ENCODE peak calls at places on chromosome 4, in five cellular contexts. X, N, P, J and K are unnamed samples.

GRCh38 chr4:64682481-64682880 is 273.2 kb upstream of the TECRL start:
- DNase-seq in N (no peak), J (no peak), X (no peak), P (no peak), K (no peak)

GRCh38 chr4:667545-667925 is 6.5 kb downstream of the ATP5ME start:
- DNase-seq in P (no peak), X (no peak), N (no peak), J (no peak), K (no peak)

GRCh38 chr4:182922551-182923284 is 5.5 kb upstream of the DCTD start:
- DNase-seq in J (no peak), P (peak; percentile 65), X (no peak), N (no peak), K (peak; percentile 32)

GRCh38 chr4:158895797-158896442 is 127.1 kb downstream of the FNIP2 start:
- DNase-seq in J (no peak), X (no peak), P (peak; percentile 39), N (peak; percentile 20), K (peak; percentile 63)

GRCh38 chr4:71211748-71212147 is 127.1 kb upstream of the SLC4A4 start:
- DNase-seq in N (no peak), J (no peak), P (no peak), X (no peak), K (no peak)

GRCh38 chr4:124206779-124207605 is 505.5 kb downstream of the ANKRD50 start:
- DNase-seq in X (peak; percentile 6), P (no peak), N (peak; percentile 57), J (no peak), K (peak; percentile 36)

GRCh38 chr4:164177186-164177585 is 576.7 kb upstream of the SMIM31 start:
- DNase-seq in J (no peak), P (no peak), X (no peak), N (no peak), K (no peak)

GRCh38 chr4:1474126-1475090 is 68.2 kb upstream of the NKX1-1 start:
- DNase-seq in J (no peak), N (no peak), P (no peak), X (no peak), K (no peak)

GRCh38 chr4:188864741-188865140 is 725.5 kb downstream of the TRIML1 start:
- DNase-seq in X (no peak), N (no peak), J (no peak), P (no peak), K (no peak)

GRCh38 chr4:76641351-76641750 is 206.3 kb downstream of the SHROOM3 start:
- DNase-seq in X (no peak), J (no peak), N (no peak), P (no peak), K (no peak)

GRCh38 chr4:2299794-2300193 is 37.9 kb upstream of the MXD4 start:
- DNase-seq in J (no peak), X (no peak), P (no peak), N (no peak), K (no peak)

GRCh38 chr4:82989567-82990429 is 20.8 kb downstream of the LIN54 start:
- DNase-seq in P (no peak), N (no peak), J (no peak), X (peak; percentile 33), K (no peak)

GRCh38 chr4:2798399-2799301 is 5.8 kb downstream of the SH3BP2 start:
- DNase-seq in P (peak; percentile 65), J (no peak), N (no peak), X (peak; percentile 76), K (peak; percentile 31)

GRCh38 chr4:81039351-81040174 is 9.1 kb downstream of the BMP3 start:
- DNase-seq in P (no peak), N (no peak), J (no peak), X (peak; percentile 46), K (peak; percentile 51)

GRCh38 chr4:186190456-186191265 is 706 bp upstream of the CYP4V2 start:
- DNase-seq in J (no peak), X (peak; percentile 84), P (peak; percentile 72), N (no peak), K (peak; percentile 15)

GRCh38 chr4:107997001-107997788 is 7.5 kb downstream of the HADH start:
- DNase-seq in N (peak; percentile 39), J (no peak), X (no peak), P (no peak), K (peak; percentile 18)

GRCh38 chr4:48831532-48832015 is 686 bp downstream of the OCIAD1 start:
- DNase-seq in N (no peak), X (peak; percentile 48), J (no peak), P (no peak), K (peak; percentile 9)

GRCh38 chr4:113397114-113397701 is 347.8 kb downstream of the ANK2 start:
- DNase-seq in P (no peak), J (no peak), N (peak; percentile 29), X (no peak), K (no peak)

GRCh38 chr4:105875233-105875632 is 20.0 kb upstream of the NPNT start:
- DNase-seq in J (no peak), P (no peak), X (no peak), N (no peak), K (no peak)

GRCh38 chr4:188016754-188017153 is 21.2 kb downstream of the ZFP42 start:
- DNase-seq in J (no peak), X (no peak), N (no peak), P (no peak), K (no peak)

GRCh38 chr4:7828011-7828720 is 111.5 kb downstream of the AFAP1 start:
- DNase-seq in N (peak; percentile 99), J (no peak), X (peak; percentile 97), P (no peak), K (peak; percentile 97)

GRCh38 chr4:41217020-41217333 is 2.6 kb upstream of the APBB2 start:
- DNase-seq in X (no peak), P (no peak), J (no peak), N (no peak), K (no peak)

GRCh38 chr4:41217373-41217772 is 3.0 kb upstream of the APBB2 start:
- DNase-seq in J (no peak), N (no peak), P (no peak), X (no peak), K (no peak)

GRCh38 chr4:41221850-41222249 is 7.5 kb upstream of the APBB2 start:
- DNase-seq in X (no peak), P (no peak), N (no peak), J (no peak), K (no peak)

GRCh38 chr4:41218703-41219102 is 4.4 kb upstream of the APBB2 start:
- DNase-seq in P (no peak), N (no peak), J (no peak), X (no peak), K (no peak)

DNA sequence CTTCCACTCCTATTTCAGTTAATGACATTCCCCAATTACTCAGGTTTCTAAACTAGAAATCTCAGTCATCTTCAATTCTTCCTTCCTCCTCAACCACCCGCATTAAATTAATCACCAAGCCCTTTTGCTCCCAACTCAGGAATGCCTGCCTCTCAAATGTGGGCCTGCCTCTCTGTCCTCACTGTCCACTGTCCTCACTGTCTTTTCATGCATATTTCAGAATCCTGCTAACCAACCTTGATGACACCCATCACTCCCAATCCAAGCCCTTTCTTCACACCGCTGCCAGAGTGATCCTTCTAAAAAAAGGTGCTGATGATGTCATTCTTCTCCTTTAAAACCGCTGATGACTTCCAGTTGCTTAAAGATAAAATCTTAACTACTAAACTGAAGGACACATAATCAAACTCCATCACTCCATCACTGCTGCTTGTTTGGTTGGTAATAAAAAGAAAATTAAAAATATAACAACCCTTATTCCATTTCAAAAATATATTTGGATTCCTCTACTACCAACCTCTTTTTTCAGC is 5.1 kb upstream of the APBB2 start:
- DNase-seq in N (no peak), X (no peak), P (no peak), J (no peak), K (no peak)
- H3K4me3 ChIP-seq in N (no peak overlapping the region), X (no peak overlapping the region), P (no peak overlapping the region), J (no peak overlapping the region), K (no peak overlapping the region)

GRCh38 chr4:88017516-88018302 is 10.3 kb downstream of the PKD2 start:
- DNase-seq in N (peak; percentile 90), J (no peak), P (peak; percentile 11), X (no peak), K (peak; percentile 88)

GRCh38 chr4:88015659-88016295 is 8.3 kb downstream of the PKD2 start:
- DNase-seq in N (no peak), J (no peak), P (no peak), X (no peak), K (no peak)

GRCh38 chr4:88021824-88022223 is 14.4 kb downstream of the PKD2 start:
- DNase-seq in X (no peak), N (no peak), J (no peak), P (no peak), K (no peak)

GRCh38 chr4:88022289-88022688 is 14.9 kb downstream of the PKD2 start:
- DNase-seq in X (no peak), J (no peak), P (no peak), N (no peak), K (no peak)

DNA sequence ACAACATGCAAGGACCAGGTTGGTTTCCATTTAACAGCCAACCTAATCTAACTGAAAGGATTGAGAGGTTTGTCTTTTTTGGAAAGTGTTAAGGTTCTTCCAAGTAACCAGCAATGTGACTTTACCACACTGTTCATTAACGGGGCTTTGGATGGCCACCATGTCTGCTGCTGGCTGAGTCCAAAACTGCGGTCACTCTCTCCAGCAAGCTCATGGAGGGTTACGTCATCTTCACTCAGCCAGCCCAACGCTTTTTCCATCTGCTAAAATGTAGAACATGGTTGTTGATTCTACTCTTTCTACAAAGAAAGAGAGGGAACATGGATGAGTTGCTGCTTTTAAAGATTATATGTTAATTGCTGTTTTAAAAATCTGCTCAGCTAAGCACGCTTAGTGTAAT is 11.0 kb downstream of the PKD2 start:
- DNase-seq in X (peak; percentile 43), J (no peak), N (peak; percentile 43), P (no peak), K (no peak)
- H3K4me3 ChIP-seq in X (no peak overlapping the region), J (no peak overlapping the region), N (no peak overlapping the region), P (no peak overlapping the region), K (no peak overlapping the region)

DNA sequence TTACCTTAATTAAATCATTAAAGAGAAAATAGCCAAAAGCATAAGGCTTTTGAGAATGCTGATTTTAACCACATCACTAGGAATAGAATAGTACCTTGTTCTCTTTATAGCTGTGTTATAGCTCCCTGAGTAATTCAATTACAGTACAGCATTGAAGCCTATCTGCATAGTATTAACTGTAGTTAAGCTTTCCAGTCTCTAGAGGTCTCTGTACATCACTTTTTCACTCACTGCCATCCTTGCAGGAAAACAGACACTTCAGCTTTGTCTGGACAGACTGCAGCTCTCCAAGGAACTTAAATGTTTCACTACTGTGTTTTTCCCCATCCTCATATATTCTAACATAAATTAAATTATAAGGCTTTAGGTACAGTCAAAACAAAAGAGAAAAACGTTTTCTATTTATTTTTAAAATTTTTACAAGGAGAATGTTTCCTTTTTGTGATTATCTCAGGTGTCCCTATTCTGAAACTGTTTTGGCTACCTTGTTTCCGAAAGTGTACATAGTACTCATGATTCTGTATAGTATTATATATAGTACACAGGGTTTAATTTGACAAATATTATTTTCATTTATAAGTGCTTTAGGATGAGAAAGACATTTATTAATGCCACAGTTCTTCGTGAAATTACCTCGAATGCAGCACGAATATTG is 407.9 kb downstream of the PCDH18 start:
- DNase-seq in N (peak; percentile 40), X (peak; percentile 53), J (peak; percentile 31), P (no peak), K (peak; percentile 58)
- H3K4me3 ChIP-seq in N (peak overlapping the region; percentile 39), X (no peak overlapping the region), J (no peak overlapping the region), P (no peak overlapping the region), K (no peak overlapping the region)

DNA sequence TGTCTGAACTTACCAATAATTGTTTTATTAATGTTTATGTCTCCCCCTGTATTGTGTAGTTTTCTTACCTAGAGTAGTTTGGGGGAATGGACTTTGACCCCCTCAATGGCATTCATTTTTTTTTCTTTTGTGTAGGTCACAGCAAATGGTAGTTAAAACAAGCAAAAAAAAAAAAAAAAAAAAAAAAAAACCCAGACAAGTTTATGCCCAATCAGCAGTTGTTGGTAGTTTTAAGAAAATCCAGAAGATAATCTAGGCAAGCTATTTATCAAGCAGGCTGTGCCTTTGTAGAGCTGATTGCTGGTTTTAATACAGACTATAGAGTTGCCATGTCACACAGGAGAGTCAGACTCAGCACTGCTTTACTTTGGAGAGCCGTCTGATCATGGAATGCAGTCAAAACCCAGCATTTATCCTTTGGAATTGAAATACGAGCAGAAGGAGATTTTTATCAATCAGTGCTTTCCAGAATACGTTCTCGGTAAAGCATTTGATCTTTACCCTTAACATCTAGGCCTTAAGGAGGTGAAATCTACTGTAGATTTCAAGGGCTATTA is 16.6 kb downstream of the DCUN1D4 start:
- DNase-seq in P (no peak), X (no peak), N (no peak), J (no peak), K (no peak)
- H3K4me3 ChIP-seq in P (no peak overlapping the region), X (no peak overlapping the region), N (no peak overlapping the region), J (no peak overlapping the region), K (no peak overlapping the region)